ENCODE peak calls at places on chromosomes 4 and X, in six cellular contexts. D is activated T-helper 1 cell treated with anti-CD3 and anti-CD28 coated beads, Interleukin-12 subunit alpha, Interleukin-12 subunit beta, Interleukin-2, Interleukin-4 antibody, amounts not matched to agents 30 ng/mL and 10 ng/mL and 1 ng/mL, durations not matched to agents 14 hours and 24 hours and 36 hours; Y is activated T-cell treated with anti-CD3 and anti-CD28 coated beads, Interleukin-2, amount 50 U/mL, for 1 hour; Q is left colon; W is cardiac fibroblast; T is heart left ventricle. N is an unnamed sample.

GRCh38 chrX:53440631-53441517 is 6.7 kb upstream of the HSD17B10 start:
- DNase-seq in D (no peak), Y (peak), Q (peak), W (peak), T (peak), N (peak)

GRCh38 chrX:129755779-129756650 is 17.2 kb downstream of the XPNPEP2 start:
- DNase-seq in D (no peak), Y (no peak), Q (no peak), W (no peak), T (no peak), N (no peak)

GRCh38 chr4:53067125-53067802 is 205.1 kb downstream of the RASL11B start:
- DNase-seq in D (no peak), Y (no peak), Q (no peak), W (no peak), T (no peak), N (no peak)

GRCh38 chrX:36908801-36909403 is 99.3 kb upstream of the FAM47C start:
- DNase-seq in D (no peak), Y (no peak), Q (no peak), W (peak), T (no peak), N (no peak)

GRCh38 chrX:109974906-109975655 is 27.8 kb upstream of the TMEM164 start:
- DNase-seq in D (no peak), Y (no peak), Q (no peak), W (peak), T (no peak), N (no peak)

GRCh38 chr4:1249731-1250526 is 999 bp upstream of the CTBP1 start:
- DNase-seq in D (no peak), Y (no peak), Q (no peak), W (peak), T (no peak), N (peak)

GRCh38 chrX:68098431-68098830 is 334.9 kb downstream of the OPHN1 start:
- DNase-seq in D (no peak), Y (no peak), Q (no peak), W (no peak), T (no peak), N (no peak)

GRCh38 chrX:56788717-56789122 is 59.7 kb downstream of the NBDY start:
- DNase-seq in D (no peak), Y (peak), Q (peak), W (no peak), T (no peak), N (no peak)

GRCh38 chrX:129040124-129040523 is 483.2 kb downstream of the SMARCA1 start:
- DNase-seq in D (no peak), Y (no peak), Q (no peak), W (no peak), T (no peak), N (no peak)

GRCh38 chr4:185112104-185112503 is 31.0 kb upstream of the SLC25A4 start:
- DNase-seq in D (no peak), Y (no peak), Q (no peak), W (peak), T (peak), N (no peak)

GRCh38 chr4:38326499-38326898 is 337.5 kb upstream of the KLF3 start:
- DNase-seq in D (no peak), Y (no peak), Q (no peak), W (no peak), T (no peak), N (no peak)

GRCh38 chr4:109211671-109212070 is 90.8 kb downstream of the COL25A1 start:
- DNase-seq in D (no peak), Y (no peak), Q (no peak), W (peak), T (no peak), N (no peak)

GRCh38 chr4:1564535-1565375 is 119.4 kb downstream of the FAM53A start:
- DNase-seq in D (no peak), Y (no peak), Q (no peak), W (no peak), T (peak), N (no peak)

GRCh38 chr4:184937030-184937710 is 81.1 kb upstream of the HELT start:
- DNase-seq in D (no peak), Y (no peak), Q (no peak), W (no peak), T (no peak), N (peak)

GRCh38 chr4:147943159-147943638 is 211.3 kb downstream of the ARHGAP10 start:
- DNase-seq in D (no peak), Y (no peak), Q (no peak), W (no peak), T (no peak), N (no peak)

GRCh38 chrX:110125435-110125834 is 122.5 kb downstream of the TMEM164 start:
- DNase-seq in D (no peak), Y (no peak), Q (no peak), W (no peak), T (no peak), N (no peak)

GRCh38 chr4:165827018-165827417 is 46.0 kb upstream of the TLL1 start:
- DNase-seq in D (no peak), Y (no peak), Q (no peak), W (no peak), T (no peak), N (no peak)

GRCh38 chrX:107205770-107206696 is at the start of the genes DNAAF6 and NUP62CL:
- DNase-seq in D (peak), Y (peak), Q (peak), W (peak), T (peak), N (peak)

GRCh38 chrX:104318330-104319009 is 63.7 kb upstream of the ESX1 start:
- DNase-seq in D (no peak), Y (no peak), Q (peak), W (peak), T (no peak), N (peak)

GRCh38 chrX:100264200-100264599 is 145.9 kb downstream of the PCDH19 start:
- DNase-seq in D (no peak), Y (no peak), Q (no peak), W (no peak), T (no peak), N (no peak)

GRCh38 chrX:30620980-30621716 is 32.1 kb upstream of the GK start:
- DNase-seq in D (no peak), Y (no peak), Q (no peak), W (peak), T (peak), N (no peak)

GRCh38 chr4:40401646-40402045 is 66.5 kb downstream of the CHRNA9 start:
- DNase-seq in D (no peak), Y (no peak), Q (no peak), W (peak), T (peak), N (no peak)

GRCh38 chrX:45850775-45851433 is 650.2 kb upstream of the DIPK2B start:
- DNase-seq in D (peak), Y (peak), Q (peak), W (peak), T (peak), N (peak)

GRCh38 chr4:107988763-107989035 is 990 bp upstream of the HADH start:
- DNase-seq in D (no peak), Y (no peak), Q (no peak), W (no peak), T (no peak), N (no peak)

N was measured in Caco-2.